ENCODE peak calls at places on chromosome 18, in eight cellular contexts. M is psoas muscle, K is upper lobe of left lung, S is HCT116, U is IMR-90, O is fibroblast of lung, C is uterus, W is thyroid gland. D is an unnamed sample. For H3K4me1, the result is how much of the 10 kb centered on the place peaks cover.

GRCh38 chr18:48928787-48929186 is 22.0 kb downstream of the SMAD7 start:
- DNase-seq in M (peak), K (no peak), S (no peak), U (peak), O (peak), C (no peak), W (peak), D (peak)

GRCh38 chr18:670456-670996 is 13.1 kb downstream of the TYMS start:
- DNase-seq in M (no peak), K (no peak), S (no peak), U (no peak), O (no peak), C (no peak), W (no peak), D (no peak)

GRCh38 chr18:48962857-48963554 is 12.2 kb upstream of the SMAD7 start:
- DNase-seq in M (no peak), K (no peak), S (no peak), U (peak), O (peak), C (no peak), W (no peak), D (peak)

GRCh38 chr18:74861154-74861553 is 263.5 kb downstream of the ZNF407 start:
- DNase-seq in M (no peak), K (no peak), S (no peak), U (peak), O (peak), C (no peak), W (no peak), D (no peak)

GRCh38 chr18:25786778-25787177 is 303.6 kb downstream of the SS18 start:
- DNase-seq in M (no peak), K (no peak), S (no peak), U (peak), O (peak), C (no peak), W (no peak), D (peak)

GRCh38 chr18:75800331-75800648 is 372.8 kb upstream of the SMIM21 start:
- DNase-seq in M (no peak), K (no peak), S (no peak), U (no peak), O (no peak), C (no peak), W (no peak), D (no peak)

GRCh38 chr18:36167692-36168218 is 19.5 kb upstream of the MOCOS start:
- DNase-seq in M (no peak), K (no peak), S (no peak), U (no peak), O (no peak), C (no peak), W (no peak), D (no peak)

GRCh38 chr18:13136689-13137040 is 81.9 kb upstream of the LDLRAD4 start:
- DNase-seq in M (peak), K (peak), S (no peak), U (no peak), O (no peak), C (no peak), W (peak), D (peak)

GRCh38 chr18:58695772-58696171 is 24.5 kb downstream of the MALT1 start:
- DNase-seq in M (no peak), K (no peak), S (no peak), U (no peak), O (no peak), C (no peak), W (no peak), D (no peak)

GRCh38 chr18:9094307-9095226 is 7.9 kb upstream of the NDUFV2 start:
- DNase-seq in M (no peak), K (no peak), S (no peak), U (peak), O (peak), C (no peak), W (no peak), D (peak)

GRCh38 chr18:57771183-57771582 is 31.9 kb downstream of the ATP8B1 start:
- DNase-seq in M (no peak), K (no peak), S (no peak), U (no peak), O (no peak), C (no peak), W (no peak), D (no peak)

GRCh38 chr18:78915446-78916008 is 64.1 kb upstream of the SALL3 start:
- DNase-seq in M (no peak), K (no peak), S (no peak), U (no peak), O (no peak), C (no peak), W (no peak), D (no peak)

GRCh38 chr18:36934884-36935283 is 106.0 kb downstream of the KIAA1328 start:
- DNase-seq in M (no peak), K (no peak), S (no peak), U (peak), O (peak), C (no peak), W (no peak), D (peak)

GRCh38 chr18:70500748-70501147 is 211.9 kb downstream of the SOCS6 start:
- DNase-seq in M (no peak), K (no peak), S (no peak), U (no peak), O (no peak), C (no peak), W (no peak), D (no peak)

GRCh38 chr18:79950440-79951341 is 762 bp downstream of the SLC66A2 start:
- DNase-seq in M (peak), K (peak), S (no peak), U (peak), O (peak), C (no peak), W (no peak), D (peak)

GRCh38 chr18:44815108-44815507 is 134.4 kb downstream of the SETBP1 start:
- DNase-seq in M (no peak), K (no peak), S (no peak), U (no peak), O (no peak), C (no peak), W (no peak), D (no peak)

GRCh38 chr18:12255626-12256026 is 1.5 kb downstream of the CIDEA start:
- DNase-seq in M (no peak), K (no peak), S (peak), U (peak), O (peak), C (no peak), W (no peak), D (peak)

GRCh38 chr18:45567123-45567522 is 48.2 kb upstream of the SLC14A2 start:
- DNase-seq in M (peak), K (no peak), S (no peak), U (peak), O (peak), C (peak), W (no peak), D (peak)

GRCh38 chr18:8726963-8727730 is 21.8 kb downstream of the MTCL1 start:
- DNase-seq in M (no peak), K (no peak), S (no peak), U (no peak), O (peak), C (no peak), W (no peak), D (no peak)

GRCh38 chr18:78929502-78929901 is 50.1 kb upstream of the SALL3 start:
- DNase-seq in M (no peak), K (no peak), S (no peak), U (no peak), O (no peak), C (no peak), W (no peak), D (no peak)

GRCh38 chr18:25019086-25019860 is 332.7 kb downstream of the ZNF521 start:
- DNase-seq in M (no peak), K (no peak), S (no peak), U (no peak), O (no peak), C (no peak), W (no peak), D (no peak)

GRCh38 chr18:50161806-50162205 is 33.1 kb downstream of the MYO5B start:
- DNase-seq in M (no peak), K (no peak), S (no peak), U (no peak), O (peak), C (no peak), W (no peak), D (no peak)

GRCh38 chr18:36333418-36333817 is 35.9 kb downstream of the FHOD3 start:
- DNase-seq in M (no peak), K (no peak), S (no peak), U (peak), O (peak), C (no peak), W (no peak), D (peak)

GRCh38 chr18:9918016-9918680 is 4.3 kb downstream of the VAPA start:
- DNase-seq in M (no peak), K (no peak), S (no peak), U (peak), O (peak), C (no peak), W (no peak), D (peak)

GRCh38 chr18:50193796-50194622 is 938 bp downstream of the MYO5B start:
- DNase-seq in M (no peak), K (peak), S (no peak), U (no peak), O (no peak), C (no peak), W (peak), D (no peak)

GRCh38 chr18:59141294-59142068 is 1.8 kb downstream of the SEC11C start:
- DNase-seq in M (no peak), K (no peak), S (no peak), U (no peak), O (no peak), C (no peak), W (no peak), D (no peak)

GRCh38 chr18:48825101-48825745 is 125.5 kb downstream of the SMAD7 start:
- DNase-seq in M (no peak), K (no peak), S (no peak), U (peak), O (peak), C (peak), W (peak), D (peak)

GRCh38 chr18:8423051-8423558 is 186.1 kb upstream of the RAB12 start:
- DNase-seq in M (no peak), K (no peak), S (peak), U (peak), O (peak), C (no peak), W (no peak), D (peak)

GRCh38 chr18:11997466-11997865 is 16.2 kb downstream of the IMPA2 start:
- DNase-seq in M (no peak), K (no peak), S (no peak), U (no peak), O (no peak), C (no peak), W (no peak), D (no peak)

GRCh38 chr18:27312853-27313252 is 127.7 kb upstream of the CHST9 start:
- DNase-seq in M (no peak), K (no peak), S (no peak), U (no peak), O (no peak), C (no peak), W (no peak), D (no peak)

GRCh38 chr18:77572537-77572936 is 322.9 kb downstream of the GALR1 start:
- DNase-seq in M (no peak), K (no peak), S (no peak), U (no peak), O (no peak), C (no peak), W (no peak), D (no peak)

GRCh38 chr18:22466608-22467390 is 49.1 kb upstream of the CTAGE1 start:
- DNase-seq in M (no peak), K (no peak), S (peak), U (peak), O (peak), C (no peak), W (peak), D (peak)

GRCh38 chr18:74994502-74995403 is 214.2 kb downstream of the PTGR3 start:
- DNase-seq in M (no peak), K (no peak), S (no peak), U (peak), O (peak), C (no peak), W (no peak), D (peak)

GRCh38 chr18:79903787-79904356 is 47.6 kb downstream of the SLC66A2 start:
- DNase-seq in M (no peak), K (peak), S (no peak), U (no peak), O (no peak), C (no peak), W (no peak), D (no peak)

GRCh38 chr18:45686892-45687611 is 36.9 kb upstream of the SLC14A1 start:
- DNase-seq in M (no peak), K (no peak), S (no peak), U (no peak), O (no peak), C (no peak), W (no peak), D (no peak)

GRCh38 chr18:48002933-48003365 is 72.5 kb upstream of the SMAD2 start:
- DNase-seq in M (peak), K (peak), S (peak), U (peak), O (peak), C (peak), W (no peak), D (peak)

GRCh38 chr18:55345103-55345950 is 242.7 kb downstream of the TCF4 start:
- DNase-seq in M (no peak), K (no peak), S (no peak), U (no peak), O (no peak), C (no peak), W (no peak), D (no peak)
- H3K4me1 ChIP-seq in M (under half), K (under half), S (under half), U (under half), O (under half), C (under half), W (under half), D (under half)

GRCh38 chr18:6569813-6570212 is 155.1 kb upstream of the L3MBTL4 start:
- DNase-seq in M (no peak), K (no peak), S (no peak), U (no peak), O (no peak), C (no peak), W (no peak), D (no peak)

GRCh38 chr18:6571239-6571602 is 156.5 kb upstream of the L3MBTL4 start:
- DNase-seq in M (no peak), K (no peak), S (no peak), U (no peak), O (no peak), C (no peak), W (no peak), D (no peak)

GRCh38 chr18:6566338-6566911 is 151.7 kb upstream of the L3MBTL4 start:
- DNase-seq in M (no peak), K (no peak), S (no peak), U (no peak), O (no peak), C (no peak), W (no peak), D (no peak)

GRCh38 chr18:6575908-6576307 is 153.6 kb upstream of the ARHGAP28 start:
- DNase-seq in M (no peak), K (peak), S (no peak), U (no peak), O (no peak), C (no peak), W (no peak), D (no peak)

DNA sequence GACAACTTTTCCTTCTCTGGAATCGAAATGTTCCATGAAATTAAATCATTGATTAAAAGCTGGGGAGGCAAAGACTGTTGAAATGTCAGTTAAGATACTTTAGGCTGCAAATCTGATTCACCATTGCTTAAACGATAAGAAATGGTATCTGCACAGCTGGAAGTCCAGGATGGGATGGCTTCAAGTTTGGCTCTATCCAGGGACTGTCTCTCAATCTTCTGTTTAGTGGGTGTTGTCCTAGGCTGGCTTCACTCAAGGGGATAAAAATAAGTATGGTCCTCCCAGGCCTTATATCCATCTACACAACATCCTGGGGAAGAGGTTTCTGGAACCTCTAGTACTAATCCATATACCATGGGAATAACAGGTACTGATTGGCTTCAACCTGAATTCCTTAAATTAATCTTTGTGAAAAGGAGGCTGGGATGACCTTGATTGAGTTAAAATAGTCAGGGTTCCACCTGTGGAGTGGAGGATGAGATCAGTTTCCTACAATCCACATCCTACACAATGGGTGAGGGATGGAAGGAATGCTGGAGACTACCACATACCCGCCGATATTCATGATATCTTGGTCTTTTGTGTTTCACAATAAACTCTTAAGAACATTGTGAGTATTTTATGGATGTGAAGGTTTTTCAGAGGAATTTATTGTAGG is 156.0 kb upstream of the L3MBTL4 start:
- DNase-seq in M (no peak), K (no peak), S (no peak), U (no peak), O (no peak), C (no peak), W (no peak), D (no peak)
- H3K27ac ChIP-seq in M (no peak), K (no peak), S (no peak), U (no peak), O (no peak), C (no peak), W (no peak), D (no peak)

DNA sequence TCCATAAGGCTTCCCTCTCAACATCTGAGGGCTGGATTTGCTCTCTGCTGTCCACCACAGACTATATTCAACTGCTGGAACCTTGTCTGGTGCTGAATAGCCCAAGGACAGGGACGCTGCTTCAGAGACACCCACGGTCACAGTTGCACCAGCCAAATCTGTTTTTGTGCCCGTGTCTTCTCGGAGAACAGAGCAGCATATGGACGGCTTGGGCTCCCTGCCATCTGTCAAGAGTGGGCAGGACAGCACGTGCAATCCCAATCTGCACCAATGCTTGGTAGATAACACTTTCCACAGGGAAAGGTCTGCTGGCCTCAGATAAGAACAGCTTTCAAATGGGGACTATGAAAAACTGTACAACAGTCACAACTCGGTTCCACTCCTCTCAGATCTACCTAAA is 466.1 kb downstream of the TGIF1 start:
- DNase-seq in M (no peak), K (no peak), S (no peak), U (no peak), O (no peak), C (no peak), W (no peak), D (no peak)
- H3K4me3 ChIP-seq in M (no peak), K (no peak), S (no peak), U (no peak), O (no peak), C (no peak), W (no peak), D (no peak)

GRCh38 chr18:31978616-31979015 is 35.7 kb upstream of the TRAPPC8 start:
- DNase-seq in M (no peak), K (no peak), S (no peak), U (no peak), O (no peak), C (no peak), W (no peak), D (no peak)
- H3K4me1 ChIP-seq in M (under half), K (under half), S (under half), U (under half), O (under half), C (under half), W (under half), D (under half)

GRCh38 chr18:68549257-68549871 is 165.5 kb downstream of the TMX3 start:
- DNase-seq in M (no peak), K (peak), S (no peak), U (peak), O (peak), C (no peak), W (no peak), D (peak)
- H3K27ac ChIP-seq in M (no peak), K (no peak), S (no peak), U (peak), O (peak), C (no peak), W (no peak), D (no peak)

GRCh38 chr18:55893948-55894347 is 306.0 kb upstream of the TCF4 start:
- DNase-seq in M (no peak), K (no peak), S (no peak), U (no peak), O (no peak), C (no peak), W (no peak), D (no peak)
- H3K4me3 ChIP-seq in M (no peak), K (no peak), S (no peak), U (no peak), O (no peak), C (no peak), W (no peak), D (no peak)